ENCODE peak calls at places on chromosomes 2 and 18, in five cellular contexts. Z is body of pancreas, V is IMR-90, P is AG10803, D is thyroid gland. E is an unnamed sample.

GRCh38 chr2:17522303-17522702 is 4.1 kb upstream of the RAD51AP2 start:
- DNase-seq in Z (no peak), V (no peak), P (no peak), D (no peak), E (no peak)

GRCh38 chr2:70078384-70078783 is 8.9 kb upstream of the PCBP1 start:
- DNase-seq in Z (no peak), V (no peak), P (no peak), D (no peak), E (no peak)

GRCh38 chr2:81981616-81982015 is 1677.1 kb upstream of the LRRTM1 start:
- DNase-seq in Z (no peak), V (no peak), P (no peak), D (no peak), E (no peak)

GRCh38 chr2:36376319-36376765 is 20.8 kb downstream of the CRIM1 start:
- DNase-seq in Z (peak; percentile 73), V (peak; percentile 60), P (no peak), D (peak; percentile 87), E (no peak)

GRCh38 chr2:71608034-71608433 is 154.7 kb downstream of the DYSF start:
- DNase-seq in Z (peak; percentile 0), V (no peak), P (no peak), D (no peak), E (no peak)

GRCh38 chr2:136715146-136715545 is 50.2 kb upstream of the THSD7B start:
- DNase-seq in Z (no peak), V (no peak), P (no peak), D (no peak), E (no peak)

GRCh38 chr18:49161627-49162026 is 210.9 kb upstream of the SMAD7 start:
- DNase-seq in Z (no peak), V (peak; percentile 90), P (peak; percentile 45), D (no peak), E (peak; percentile 72)

GRCh38 chr2:128365217-128365905 is 46.7 kb upstream of the HS6ST1 start:
- DNase-seq in Z (no peak), V (peak; percentile 15), P (peak; percentile 56), D (no peak), E (peak; percentile 28)

GRCh38 chr2:166451451-166451850 is 42.6 kb downstream of the SCN7A start:
- DNase-seq in Z (no peak), V (peak; percentile 41), P (no peak), D (no peak), E (no peak)

GRCh38 chr2:217478831-217479435 is 523.9 kb downstream of the TNS1 start:
- DNase-seq in Z (no peak), V (no peak), P (no peak), D (peak; percentile 87), E (no peak)

GRCh38 chr2:173997269-173997668 is 32.1 kb upstream of the SP3 start:
- DNase-seq in Z (peak; percentile 84), V (peak; percentile 45), P (peak; percentile 88), D (peak; percentile 93), E (peak; percentile 68)

GRCh38 chr2:30741576-30741975 is 65.7 kb downstream of the CAPN13 start:
- DNase-seq in Z (no peak), V (no peak), P (no peak), D (no peak), E (no peak)

GRCh38 chr2:168530980-168531379 is 74.9 kb downstream of the CERS6 start:
- DNase-seq in Z (no peak), V (peak; percentile 50), P (peak; percentile 78), D (no peak), E (peak; percentile 49)

GRCh38 chr18:68769423-68769822 is 28.5 kb upstream of the CCDC102B start:
- DNase-seq in Z (peak; percentile 30), V (no peak), P (peak; percentile 76), D (no peak), E (peak; percentile 91)

GRCh38 chr2:195636890-195637289 is 20.1 kb upstream of the SLC39A10 start:
- DNase-seq in Z (no peak), V (peak; percentile 25), P (no peak), D (no peak), E (no peak)

GRCh38 chr2:24049485-24050021 is at the start of gene FKBP1B:
- DNase-seq in Z (peak; percentile 62), V (peak; percentile 45), P (peak; percentile 18), D (peak; percentile 67), E (peak; percentile 25)

GRCh38 chr2:28751102-28751955 is at the start of gene PPP1CB:
- DNase-seq in Z (peak; percentile 97), V (peak; percentile 96), P (peak; percentile 96), D (peak; percentile 97), E (peak; percentile 94)

GRCh38 chr2:28748176-28748575 is 3.5 kb upstream of the PPP1CB start:
- DNase-seq in Z (no peak), V (no peak), P (no peak), D (no peak), E (no peak)

GRCh38 chr2:28751956-28752607 is 452 bp downstream of the PPP1CB start:
- DNase-seq in Z (peak; percentile 39), V (no peak), P (no peak), D (peak; percentile 39), E (no peak)

GRCh38 chr2:28752608-28752984 is 966 bp downstream of the PPP1CB start:
- DNase-seq in Z (no peak), V (no peak), P (no peak), D (no peak), E (peak; percentile 17)

GRCh38 chr2:28750316-28751101 is 1.1 kb upstream of the PPP1CB start:
- DNase-seq in Z (peak; percentile 50), V (peak; percentile 50), P (peak; percentile 40), D (peak; percentile 35), E (peak; percentile 72)
- TF ChIP-seq CTCF in Z (peak; percentile 11), V (no peak), P (peak; percentile 13), D (no peak), E (peak; percentile 18)

GRCh38 chr18:11849279-11849678 is 1.9 kb upstream of the CHMP1B start:
- DNase-seq in Z (no peak), V (no peak), P (no peak), D (no peak), E (no peak)

GRCh38 chr18:11852048-11852341 is 782 bp downstream of the CHMP1B start:
- DNase-seq in Z (no peak), V (no peak), P (no peak), D (no peak), E (no peak)

GRCh38 chr18:11850821-11851155 is 425 bp upstream of the CHMP1B start:
- DNase-seq in Z (no peak), V (no peak), P (peak; percentile 80), D (no peak), E (no peak)

GRCh38 chr18:11851156-11852047 is at the start of gene CHMP1B:
- DNase-seq in Z (peak; percentile 98), V (peak; percentile 98), P (peak; percentile 96), D (peak; percentile 98), E (peak; percentile 98)

DNA sequence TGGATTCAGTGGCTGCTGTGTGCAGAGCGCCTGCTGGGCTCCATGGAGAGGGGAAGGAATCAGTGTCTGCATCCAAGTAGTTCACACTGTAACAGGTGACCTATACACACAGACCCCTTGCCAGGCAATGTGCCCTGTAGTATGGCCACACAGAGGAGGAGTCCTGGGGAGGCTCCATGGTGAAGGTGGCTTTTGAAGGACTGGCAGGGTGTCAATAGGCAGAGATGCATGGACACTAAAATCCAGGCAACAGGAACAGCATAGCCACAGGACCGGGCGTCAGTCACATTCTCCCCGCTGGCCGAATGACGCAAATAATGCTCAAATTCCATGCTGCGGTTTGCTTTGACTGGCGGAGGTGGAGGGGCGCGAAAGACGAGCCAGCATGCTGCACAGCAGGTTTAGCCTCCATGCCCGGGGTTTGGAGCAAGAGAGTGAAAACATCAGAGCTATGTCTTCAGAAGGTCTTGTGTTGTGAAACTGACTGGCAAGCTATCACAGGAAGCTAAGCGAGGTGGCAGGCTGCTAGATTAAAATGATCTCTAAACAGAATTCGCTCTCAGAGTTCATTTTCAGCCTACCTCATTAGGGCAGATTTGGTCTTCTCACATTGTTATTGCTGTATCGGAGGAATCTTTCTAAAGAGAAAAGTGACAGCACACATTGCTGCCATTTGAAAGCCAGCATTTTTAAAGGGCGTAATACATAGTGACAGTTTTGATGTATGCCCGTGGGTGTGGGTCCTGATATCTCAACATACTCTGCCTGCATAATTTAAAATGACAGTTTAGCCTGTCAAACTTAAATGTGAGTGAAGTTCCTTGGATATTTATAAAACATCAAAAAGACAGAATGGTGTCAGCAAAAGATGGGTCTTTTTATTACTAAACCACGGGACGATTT is 1.1 kb upstream of the CHMP1B start:
- DNase-seq in Z (peak; percentile 77), V (peak; percentile 96), P (peak; percentile 94), D (peak; percentile 58), E (peak; percentile 93)
- H3K4me3 ChIP-seq in Z (no peak overlapping the region), V (peak overlapping the region; percentile 83), P (peak overlapping the region; percentile 100), D (no peak overlapping the region), E (peak overlapping the region; percentile 99)

GRCh38 chr2:229611360-229611759 is 103.0 kb downstream of the DNER start:
- DNase-seq in Z (no peak), V (no peak), P (no peak), D (no peak), E (no peak)

GRCh38 chr2:229612395-229612971 is 101.9 kb downstream of the DNER start:
- DNase-seq in Z (peak; percentile 38), V (no peak), P (no peak), D (no peak), E (no peak)

GRCh38 chr2:229610871-229611270 is 103.5 kb downstream of the DNER start:
- DNase-seq in Z (peak; percentile 27), V (peak; percentile 51), P (no peak), D (no peak), E (peak; percentile 16)

GRCh38 chr2:229610359-229610758 is 104.0 kb downstream of the DNER start:
- DNase-seq in Z (no peak), V (peak; percentile 42), P (peak; percentile 26), D (no peak), E (peak; percentile 10)
- TF ChIP-seq CTCF in Z (no peak), V (no peak), P (no peak), D (no peak), E (no peak)

GRCh38 chr2:242031481-242032019 is 162.0 kb downstream of the RTP5 start:
- DNase-seq in Z (no peak), V (peak; percentile 95), P (peak; percentile 95), D (no peak), E (peak; percentile 53)
- H3K4me3 ChIP-seq in Z (no peak overlapping the region), V (no peak overlapping the region), P (no peak overlapping the region), D (no peak overlapping the region), E (no peak overlapping the region)

DNA sequence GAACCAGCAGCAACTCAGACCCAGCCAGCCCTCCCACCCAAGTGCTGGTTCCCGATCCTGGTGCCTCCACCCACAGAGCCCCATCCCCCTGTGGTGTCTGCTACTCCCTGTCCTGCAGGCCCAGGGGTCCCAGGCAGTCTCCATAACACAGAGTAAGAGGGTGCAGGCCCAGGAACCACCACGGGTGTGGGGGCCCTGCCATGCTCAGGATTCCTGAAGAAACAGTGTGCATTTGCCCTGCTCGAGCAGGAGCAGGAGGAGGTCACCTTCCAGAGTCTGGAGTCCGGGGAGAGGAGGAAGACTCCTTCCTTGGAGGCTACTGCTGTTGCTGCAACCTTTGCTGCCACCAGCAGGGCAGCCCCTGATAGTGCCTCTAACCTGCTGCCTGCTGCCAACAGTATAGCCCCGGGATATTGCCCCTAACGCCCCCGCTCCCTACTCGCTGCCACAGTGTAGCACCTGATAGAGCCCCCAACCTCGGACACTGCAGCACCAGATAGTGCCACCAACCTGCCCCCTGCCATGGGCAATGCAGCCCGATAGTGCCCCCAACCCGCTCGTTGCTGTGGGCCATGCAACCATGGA is 46.8 kb upstream of the ANKRD62 start:
- DNase-seq in Z (no peak), V (no peak), P (no peak), D (no peak), E (no peak)
- TF ChIP-seq CTCF in Z (peak; percentile 35), V (no peak), P (no peak), D (no peak), E (no peak)

E was measured in fibroblast of the aortic adventitia.